ENCODE peak calls at places on chromosomes 3 and 15, in four cellular contexts. S is iris pigment epithelial cell, H is T follicular helper cell, B is nephron progenitor cell. E is an unnamed sample.

GRCh38 chr3:161038725-161039124 is 66.4 kb downstream of the B3GALNT1 start:
- DNase-seq in S (peak; percentile 58), H (no peak), B (no peak), E (no peak)

GRCh38 chr15:31021067-31021665 is 29.7 kb upstream of the MTMR10 start:
- DNase-seq in S (no peak), H (no peak), B (no peak), E (no peak)

GRCh38 chr3:99532246-99532645 is 106.1 kb upstream of the COL8A1 start:
- DNase-seq in S (peak; percentile 93), H (no peak), B (peak; percentile 48), E (peak; percentile 38)

GRCh38 chr15:82108489-82109078 is 62.8 kb upstream of the MEX3B start:
- DNase-seq in S (peak; percentile 55), H (peak; percentile 59), B (peak; percentile 66), E (no peak)

GRCh38 chr3:53616330-53616729 is 121.9 kb downstream of the CACNA1D start:
- DNase-seq in S (no peak), H (no peak), B (no peak), E (no peak)

GRCh38 chr3:131895766-131896165 is 139.0 kb downstream of the CPNE4 start:
- DNase-seq in S (no peak), H (no peak), B (no peak), E (no peak)

GRCh38 chr15:44157679-44158078 is 37.4 kb downstream of the FRMD5 start:
- DNase-seq in S (peak; percentile 95), H (no peak), B (no peak), E (no peak)

GRCh38 chr15:42608767-42609488 is 33.5 kb downstream of the STARD9 start:
- DNase-seq in S (no peak), H (no peak), B (no peak), E (no peak)

GRCh38 chr3:136672457-136672856 is 79.7 kb downstream of the STAG1 start:
- DNase-seq in S (no peak), H (no peak), B (no peak), E (no peak)

GRCh38 chr3:184039414-184039813 is 7.9 kb downstream of the HTR3D start:
- DNase-seq in S (peak; percentile 53), H (no peak), B (no peak), E (no peak)

GRCh38 chr15:39438795-39439577 is 141.9 kb upstream of the THBS1 start:
- DNase-seq in S (no peak), H (no peak), B (no peak), E (no peak)

GRCh38 chr3:197561926-197562325 is 6.2 kb upstream of the BDH1 start:
- DNase-seq in S (no peak), H (no peak), B (no peak), E (no peak)

GRCh38 chr15:95290376-95290973 is 1040.0 kb upstream of the NR2F2 start:
- DNase-seq in S (peak; percentile 27), H (no peak), B (peak; percentile 21), E (no peak)

GRCh38 chr15:39273805-39274411 is 307.0 kb upstream of the THBS1 start:
- DNase-seq in S (no peak), H (no peak), B (no peak), E (no peak)

GRCh38 chr3:43153189-43154083 is 47.6 kb upstream of the POMGNT2 start:
- DNase-seq in S (peak; percentile 43), H (no peak), B (no peak), E (no peak)

GRCh38 chr3:152385761-152386160 is 117.0 kb downstream of the MBNL1 start:
- DNase-seq in S (peak; percentile 92), H (no peak), B (no peak), E (no peak)

GRCh38 chr3:152328841-152329240 is 60.1 kb downstream of the MBNL1 start:
- DNase-seq in S (peak; percentile 91), H (no peak), B (no peak), E (no peak)

GRCh38 chr3:188734395-188734794 is 437.4 kb upstream of the TPRG1 start:
- DNase-seq in S (peak; percentile 20), H (no peak), B (no peak), E (no peak)

GRCh38 chr15:89469331-89470107 is 26.9 kb downstream of the RHCG start:
- DNase-seq in S (no peak), H (no peak), B (no peak), E (no peak)

GRCh38 chr3:15899438-15899837 is 101.7 kb upstream of the ANKRD28 start:
- DNase-seq in S (peak; percentile 78), H (no peak), B (no peak), E (no peak)

GRCh38 chr3:101779808-101780366 is 876 bp downstream of the NXPE3 start:
- DNase-seq in S (no peak), H (no peak), B (no peak), E (no peak)

GRCh38 chr3:8621872-8622271 is 22.7 kb downstream of the SSUH2 start:
- DNase-seq in S (peak; percentile 95), H (no peak), B (no peak), E (no peak)

E was measured in neuronal stem cell.